ENCODE peak calls at places on chromosomes 12 and 14, in ten cellular contexts. H is RPMI7951; C is activated T-helper 1 cell treated with Interleukin-2 at 50 U/mL for 16 hours; L is CD8-positive, alpha-beta T cell; M is fibroblast of the conjunctiva; Y is fibroblast of mammary gland; X is GM18507; I is left cardiac atrium; G is ACHN; U is GDM1. Q is an unnamed sample.

GRCh38 chr14:70622111-70622712 is 19.5 kb upstream of the TTC9 start:
- DNase-seq in C (no peak), I (peak), L (peak), M (no peak), G (peak), U (peak), Y (peak), H (peak), X (no peak), Q (peak)

GRCh38 chr12:44377443-44378160 is 498.5 kb downstream of the NELL2 start:
- DNase-seq in X (no peak), Y (no peak), M (no peak), L (no peak), I (no peak), C (no peak), U (no peak), H (no peak), G (no peak), Q (no peak)

GRCh38 chr14:32824195-32824594 is 114.5 kb upstream of the NPAS3 start:
- DNase-seq in H (no peak), L (no peak), U (no peak), I (no peak), G (no peak), Y (no peak), M (no peak), X (no peak), C (no peak), Q (no peak)

GRCh38 chr12:94553875-94554274 is 94.2 kb upstream of the CEP83 start:
- DNase-seq in G (no peak), U (no peak), Y (no peak), X (no peak), I (no peak), M (no peak), L (no peak), C (no peak), H (no peak), Q (no peak)

GRCh38 chr12:91139981-91140659 is 28.8 kb upstream of the LUM start:
- DNase-seq in C (no peak), I (no peak), U (no peak), H (peak), Y (peak), G (no peak), M (peak), L (no peak), X (no peak), Q (peak)

GRCh38 chr12:124507188-124508109 is 60.0 kb downstream of the NCOR2 start:
- DNase-seq in X (no peak), I (peak), C (no peak), U (no peak), H (peak), Y (peak), M (peak), G (no peak), L (no peak), Q (peak)

GRCh38 chr12:6817662-6818157 is 3.9 kb upstream of the GPR162 start:
- DNase-seq in X (no peak), I (no peak), Y (no peak), U (no peak), M (no peak), L (no peak), G (no peak), H (no peak), C (no peak), Q (no peak)

GRCh38 chr12:90152897-90153624 is 444.4 kb upstream of the ATP2B1 start:
- DNase-seq in I (no peak), G (no peak), M (no peak), L (no peak), Y (peak), U (no peak), X (no peak), H (peak), C (no peak), Q (peak)

GRCh38 chr14:80850197-80850814 is 91.2 kb downstream of the CEP128 start:
- DNase-seq in H (peak), X (no peak), C (no peak), I (no peak), U (no peak), G (peak), M (peak), L (no peak), Y (peak), Q (peak)

GRCh38 chr12:42868291-42868690 is 278.7 kb upstream of the PRICKLE1 start:
- DNase-seq in G (no peak), M (no peak), X (no peak), L (no peak), C (no peak), Y (no peak), H (peak), U (no peak), I (no peak), Q (peak)

GRCh38 chr12:78559441-78559840 is 305.1 kb upstream of the SYT1 start:
- DNase-seq in U (no peak), C (no peak), I (no peak), X (no peak), G (no peak), Y (no peak), H (no peak), M (no peak), L (no peak), Q (no peak)

Q was measured in myocyte.